ENCODE peak calls at places on chromosome 13, in seven cellular contexts. V is foreskin keratinocyte; R is CD4-positive, alpha-beta T cell; D is activated T-cell treated with anti-CD3 and anti-CD28 coated beads, Interleukin-2, amount 50 U/mL, for 4 hours; O is psoas muscle; K is lower lobe of right lung; E is heart left ventricle. B is an unnamed sample.

GRCh38 chr13:26424181-26424580 is 133.3 kb upstream of the WASF3 start:
- ATAC-seq in V (no peak), R (no peak), D (no peak), O (peak), K (no peak), E (peak), B (no peak)

GRCh38 chr13:56735537-56735942 is 405.2 kb upstream of the PRR20A start:
- ATAC-seq in V (no peak), R (no peak), D (no peak), O (no peak), K (no peak), E (no peak), B (no peak)

GRCh38 chr13:46605824-46606554 is 53.0 kb downstream of the LRCH1 start:
- ATAC-seq in V (peak), R (no peak), D (peak), O (no peak), K (no peak), E (no peak), B (peak)

GRCh38 chr13:110922506-110922905 is 7.6 kb upstream of the ANKRD10 start:
- ATAC-seq in V (no peak), R (no peak), D (no peak), O (no peak), K (no peak), E (no peak), B (no peak)

GRCh38 chr13:101621099-101621498 is 168.6 kb downstream of the ITGBL1 start:
- ATAC-seq in V (no peak), R (no peak), D (no peak), O (no peak), K (peak), E (no peak), B (no peak)

GRCh38 chr13:110109910-110110309 is 197.0 kb downstream of the COL4A1 start:
- ATAC-seq in V (peak), R (no peak), D (no peak), O (peak), K (peak), E (peak), B (no peak)

GRCh38 chr13:102504002-102504401 is 92.8 kb upstream of the TPP2 start:
- ATAC-seq in V (no peak), R (no peak), D (no peak), O (no peak), K (no peak), E (no peak), B (no peak)

GRCh38 chr13:43289458-43290255 is 266.3 kb downstream of the DNAJC15 start:
- ATAC-seq in V (no peak), R (no peak), D (no peak), O (no peak), K (no peak), E (no peak), B (no peak)

GRCh38 chr13:113211774-113212173 is 2.4 kb downstream of the CUL4A start:
- ATAC-seq in V (no peak), R (no peak), D (no peak), O (no peak), K (no peak), E (no peak), B (no peak)

GRCh38 chr13:105735269-105735668 is 800.2 kb downstream of the EFNB2 start:
- ATAC-seq in V (no peak), R (no peak), D (no peak), O (no peak), K (no peak), E (no peak), B (no peak)

GRCh38 chr13:26971990-26972888 is 199.4 kb downstream of the USP12 start:
- ATAC-seq in V (peak), R (peak), D (peak), O (no peak), K (peak), E (peak), B (no peak)

GRCh38 chr13:97538193-97538592 is 104.2 kb downstream of the RAP2A start:
- ATAC-seq in V (no peak), R (no peak), D (no peak), O (no peak), K (no peak), E (no peak), B (no peak)

GRCh38 chr13:48504606-48505369 is 28.1 kb downstream of the RCBTB2 start:
- ATAC-seq in V (peak), R (no peak), D (peak), O (no peak), K (no peak), E (no peak), B (no peak)

GRCh38 chr13:46654956-46655726 is 102.2 kb downstream of the LRCH1 start:
- ATAC-seq in V (no peak), R (no peak), D (no peak), O (no peak), K (no peak), E (no peak), B (no peak)

GRCh38 chr13:98214707-98215106 is 37.6 kb upstream of the RNF113B start:
- ATAC-seq in V (peak), R (no peak), D (no peak), O (no peak), K (peak), E (no peak), B (no peak)

GRCh38 chr13:94556646-94557045 is 39.3 kb downstream of the TGDS start:
- ATAC-seq in V (no peak), R (no peak), D (no peak), O (no peak), K (no peak), E (no peak), B (no peak)

GRCh38 chr13:20924758-20925394 is 22.3 kb upstream of the XPO4 start:
- ATAC-seq in V (peak), R (peak), D (no peak), O (peak), K (peak), E (peak), B (no peak)

GRCh38 chr13:91045351-91046034 is 302.0 kb upstream of the MIR17HG start:
- ATAC-seq in V (peak), R (no peak), D (no peak), O (no peak), K (no peak), E (no peak), B (no peak)

GRCh38 chr13:99258210-99258860 is at the start of gene GPR18:
- ATAC-seq in V (no peak), R (peak), D (peak), O (no peak), K (no peak), E (no peak), B (peak)

GRCh38 chr13:109680930-109681329 is 105.5 kb downstream of the IRS2 start:
- ATAC-seq in V (no peak), R (no peak), D (no peak), O (no peak), K (no peak), E (no peak), B (no peak)

GRCh38 chr13:97875218-97875617 is 78.3 kb upstream of the IPO5 start:
- ATAC-seq in V (no peak), R (no peak), D (no peak), O (no peak), K (no peak), E (no peak), B (no peak)

GRCh38 chr13:42539670-42540069 is 34.3 kb upstream of the TNFSF11 start:
- ATAC-seq in V (peak), R (no peak), D (no peak), O (no peak), K (no peak), E (no peak), B (no peak)

GRCh38 chr13:113846639-113847318 is 17.1 kb downstream of the GAS6 start:
- ATAC-seq in V (no peak), R (peak), D (peak), O (no peak), K (no peak), E (no peak), B (no peak)

GRCh38 chr13:90768116-90768515 is 579.4 kb upstream of the MIR17HG start:
- ATAC-seq in V (no peak), R (no peak), D (no peak), O (no peak), K (no peak), E (no peak), B (no peak)

GRCh38 chr13:113176292-113176691 is 17.8 kb downstream of the PROZ start:
- ATAC-seq in V (no peak), R (peak), D (no peak), O (no peak), K (peak), E (peak), B (peak)

GRCh38 chr13:48500652-48501197 is 32.2 kb downstream of the RCBTB2 start:
- ATAC-seq in V (peak), R (no peak), D (peak), O (peak), K (peak), E (peak), B (peak)

GRCh38 chr13:49777746-49778614 is 14.5 kb downstream of the KPNA3 start:
- ATAC-seq in V (no peak), R (no peak), D (no peak), O (no peak), K (no peak), E (no peak), B (no peak)

GRCh38 chr13:98405107-98405571 is 171.8 kb downstream of the STK24 start:
- ATAC-seq in V (no peak), R (no peak), D (no peak), O (no peak), K (no peak), E (peak), B (no peak)

GRCh38 chr13:34627905-34628682 is 314.0 kb upstream of the NBEA start:
- ATAC-seq in V (no peak), R (no peak), D (no peak), O (no peak), K (peak), E (no peak), B (no peak)

GRCh38 chr13:79226938-79227337 is 179.1 kb downstream of the RBM26 start:
- ATAC-seq in V (no peak), R (no peak), D (no peak), O (no peak), K (no peak), E (no peak), B (no peak)

GRCh38 chr13:113610266-113610665 is 25.7 kb downstream of the TFDP1 start:
- ATAC-seq in V (no peak), R (no peak), D (no peak), O (no peak), K (no peak), E (no peak), B (no peak)

GRCh38 chr13:60326273-60326672 is 70.7 kb upstream of the TDRD3 start:
- ATAC-seq in V (no peak), R (no peak), D (no peak), O (no peak), K (no peak), E (no peak), B (no peak)